ENCODE peak calls at places on chromosomes 6 and 20, in ten cellular contexts. E is stimulated activated CD4-positive, alpha-beta T cell treated with anti-CD3 and anti-CD28 coated beads, Interleukin-2, amount 100 ng/mL, for 24 hours; U is mesenteric fat pad; B is left kidney; Q is naive thymus-derived CD8-positive, alpha-beta T cell; K is iris pigment epithelial cell; S is BJ; J is left ventricle myocardium inferior; R is substantia nigra; X is left colon. N is an unnamed sample.

GRCh38 chr6:56514395-56514794 is 128.3 kb downstream of the DST start:
- DNase-seq in E (no peak), X (no peak), U (no peak), R (no peak), S (no peak), J (no peak), K (no peak), B (peak), Q (no peak), N (no peak)

GRCh38 chr6:13044390-13044789 is 283.9 kb downstream of the TBC1D7 start:
- DNase-seq in X (no peak), R (no peak), S (no peak), E (no peak), K (peak), B (no peak), Q (no peak), J (no peak), U (no peak), N (no peak)

GRCh38 chr6:145727817-145728388 is 7.4 kb downstream of the EPM2A start:
- DNase-seq in X (no peak), E (no peak), J (no peak), U (no peak), S (no peak), R (no peak), B (no peak), K (no peak), Q (no peak), N (no peak)

GRCh38 chr6:41640436-41640835 is 2.2 kb downstream of the MDFI start:
- DNase-seq in X (no peak), R (no peak), S (no peak), K (no peak), U (no peak), Q (no peak), B (no peak), J (no peak), E (no peak), N (no peak)

GRCh38 chr6:88575536-88575935 is 387.9 kb downstream of the RNGTT start:
- DNase-seq in S (no peak), J (no peak), U (no peak), Q (no peak), K (no peak), B (no peak), X (no peak), R (no peak), E (no peak), N (no peak)

GRCh38 chr20:9617062-9617461 is 102.7 kb downstream of the LAMP5 start:
- DNase-seq in X (peak), K (peak), S (no peak), Q (no peak), U (no peak), E (peak), B (peak), J (peak), R (peak), N (peak)

GRCh38 chr6:169339731-169340314 is 86.2 kb upstream of the THBS2 start:
- DNase-seq in S (no peak), B (no peak), J (no peak), R (no peak), Q (no peak), U (no peak), K (no peak), X (no peak), E (no peak), N (no peak)

GRCh38 chr6:50145125-50145524 is 95.4 kb upstream of the DEFB112 start:
- DNase-seq in J (no peak), B (peak), S (no peak), R (no peak), X (no peak), U (no peak), E (no peak), Q (no peak), K (peak), N (no peak)

GRCh38 chr6:158772851-158773371 is 46.3 kb downstream of the EZR start:
- DNase-seq in U (peak), J (no peak), R (no peak), Q (no peak), E (no peak), X (peak), K (peak), B (no peak), S (peak), N (no peak)

GRCh38 chr6:34934516-34934915 is 45.5 kb downstream of the ANKS1A start:
- DNase-seq in Q (no peak), B (peak), X (peak), J (peak), R (no peak), K (peak), U (no peak), E (no peak), S (no peak), N (peak)

N was measured in frontal cortex.